ENCODE peak calls at places on chromosomes 6 and 20, in four cellular contexts. J is dorsolateral prefrontal cortex, Z is activated T-cell treated with anti-CD3 and anti-CD28 coated beads for 1 hour, R is occipital lobe. U is an unnamed sample.

GRCh38 chr20:18588554-18589043 is 745 bp downstream of the DTD1 start:
- DNase-seq in J (no peak), Z (no peak), R (no peak), U (no peak)

GRCh38 chr6:20693466-20694063 is 159.3 kb downstream of the CDKAL1 start:
- DNase-seq in J (no peak), Z (no peak), R (no peak), U (no peak)

GRCh38 chr20:44961868-44962267 is 1.7 kb upstream of the TOMM34 start:
- DNase-seq in J (no peak), Z (no peak), R (no peak), U (no peak)

GRCh38 chr6:155629652-155630051 is 174.0 kb upstream of the NOX3 start:
- DNase-seq in J (no peak), Z (no peak), R (no peak), U (no peak)

GRCh38 chr6:36851632-36852031 is 12.4 kb upstream of the CPNE5 start:
- DNase-seq in J (no peak), Z (no peak), R (no peak), U (no peak)

GRCh38 chr20:37886851-37887297 is 16.1 kb upstream of the VSTM2L start:
- DNase-seq in J (no peak), Z (no peak), R (no peak), U (no peak)

GRCh38 chr6:149335924-149336323 is 18.4 kb downstream of the TAB2 start:
- DNase-seq in J (no peak), Z (no peak), R (no peak), U (no peak)

GRCh38 chr6:139271056-139271455 is 20.7 kb downstream of the TXLNB start:
- DNase-seq in J (no peak), Z (no peak), R (no peak), U (no peak)

GRCh38 chr6:42260424-42260888 is 42.8 kb upstream of the MRPS10 start:
- DNase-seq in J (no peak), Z (no peak), R (no peak), U (peak)